ENCODE peak calls at places on chromosomes 6 and 20, in ten cellular contexts. One of them, this sample, is unnamed. For H3K36me3, the result is how much of the 10 kb centered on the place peaks cover.

GRCh38 chr6:39849764-39850163 is 57.6 kb downstream of the DAAM2 start:
- DNase-seq in CD8-positive, alpha-beta T cell: no peak
- DNase-seq in right atrium auricular region: no peak
- DNase-seq in esophagus squamous epithelium: no peak
- DNase-seq in psoas muscle: no peak
- DNase-seq in WERI-Rb-1: no peak
- DNase-seq in adipocyte: no peak
- DNase-seq in heart left ventricle: no peak
- DNase-seq in HCT116: no peak
- DNase-seq in adrenal gland: no peak
- DNase-seq in this sample: no peak

GRCh38 chr6:169763308-169763707 is 11.9 kb downstream of the ERMARD start:
- DNase-seq in psoas muscle: peak
- DNase-seq in CD8-positive, alpha-beta T cell: no peak
- DNase-seq in HCT116: no peak
- DNase-seq in adipocyte: no peak
- DNase-seq in WERI-Rb-1: no peak
- DNase-seq in right atrium auricular region: no peak
- DNase-seq in esophagus squamous epithelium: no peak
- DNase-seq in heart left ventricle: no peak
- DNase-seq in adrenal gland: no peak
- DNase-seq in this sample: no peak

GRCh38 chr6:3343089-3343901 is 84.5 kb downstream of the PSMG4 start:
- DNase-seq in esophagus squamous epithelium: no peak
- DNase-seq in right atrium auricular region: no peak
- DNase-seq in adrenal gland: no peak
- DNase-seq in CD8-positive, alpha-beta T cell: no peak
- DNase-seq in WERI-Rb-1: peak
- DNase-seq in adipocyte: no peak
- DNase-seq in heart left ventricle: no peak
- DNase-seq in HCT116: no peak
- DNase-seq in psoas muscle: no peak
- DNase-seq in this sample: no peak

GRCh38 chr6:32192608-32193039 is at the start of gene GPSM3:
- DNase-seq in psoas muscle: peak
- DNase-seq in CD8-positive, alpha-beta T cell: peak
- DNase-seq in adrenal gland: no peak
- DNase-seq in HCT116: no peak
- DNase-seq in adipocyte: no peak
- DNase-seq in heart left ventricle: peak
- DNase-seq in WERI-Rb-1: no peak
- DNase-seq in esophagus squamous epithelium: no peak
- DNase-seq in right atrium auricular region: no peak
- DNase-seq in this sample: peak

GRCh38 chr6:3742076-3742425 is 9.5 kb downstream of the PXDC1 start:
- DNase-seq in CD8-positive, alpha-beta T cell: no peak
- DNase-seq in adipocyte: no peak
- DNase-seq in WERI-Rb-1: no peak
- DNase-seq in heart left ventricle: no peak
- DNase-seq in HCT116: no peak
- DNase-seq in right atrium auricular region: no peak
- DNase-seq in psoas muscle: no peak
- DNase-seq in esophagus squamous epithelium: no peak
- DNase-seq in adrenal gland: no peak
- DNase-seq in this sample: no peak

GRCh38 chr20:57787151-57787968 is 77.5 kb upstream of the PMEPA1 start:
- DNase-seq in adrenal gland: no peak
- DNase-seq in HCT116: no peak
- DNase-seq in WERI-Rb-1: no peak
- DNase-seq in right atrium auricular region: no peak
- DNase-seq in adipocyte: no peak
- DNase-seq in esophagus squamous epithelium: no peak
- DNase-seq in heart left ventricle: no peak
- DNase-seq in CD8-positive, alpha-beta T cell: no peak
- DNase-seq in psoas muscle: no peak
- DNase-seq in this sample: no peak

GRCh38 chr6:146891615-146892265 is 293.0 kb downstream of the ADGB start:
- DNase-seq in HCT116: no peak
- DNase-seq in heart left ventricle: no peak
- DNase-seq in psoas muscle: no peak
- DNase-seq in CD8-positive, alpha-beta T cell: no peak
- DNase-seq in adrenal gland: no peak
- DNase-seq in esophagus squamous epithelium: no peak
- DNase-seq in right atrium auricular region: no peak
- DNase-seq in adipocyte: no peak
- DNase-seq in WERI-Rb-1: no peak
- DNase-seq in this sample: no peak

GRCh38 chr20:33843854-33844253 is 32.7 kb downstream of the CHMP4B start:
- DNase-seq in right atrium auricular region: no peak
- DNase-seq in adipocyte: no peak
- DNase-seq in adrenal gland: no peak
- DNase-seq in heart left ventricle: no peak
- DNase-seq in WERI-Rb-1: no peak
- DNase-seq in esophagus squamous epithelium: no peak
- DNase-seq in CD8-positive, alpha-beta T cell: no peak
- DNase-seq in psoas muscle: no peak
- DNase-seq in HCT116: no peak
- DNase-seq in this sample: no peak

GRCh38 chr6:105369145-105369544 is 33.7 kb downstream of the PREP start:
- DNase-seq in adipocyte: no peak
- DNase-seq in esophagus squamous epithelium: no peak
- DNase-seq in right atrium auricular region: no peak
- DNase-seq in psoas muscle: no peak
- DNase-seq in CD8-positive, alpha-beta T cell: no peak
- DNase-seq in heart left ventricle: no peak
- DNase-seq in WERI-Rb-1: no peak
- DNase-seq in HCT116: no peak
- DNase-seq in adrenal gland: no peak
- DNase-seq in this sample: no peak
- H3K36me3 ChIP-seq in adipocyte: under half
- H3K36me3 ChIP-seq in esophagus squamous epithelium: half or more
- H3K36me3 ChIP-seq in right atrium auricular region: under half
- H3K36me3 ChIP-seq in psoas muscle: half or more
- H3K36me3 ChIP-seq in CD8-positive, alpha-beta T cell: under half
- H3K36me3 ChIP-seq in heart left ventricle: under half
- H3K36me3 ChIP-seq in WERI-Rb-1: under half
- H3K36me3 ChIP-seq in HCT116: under half
- H3K36me3 ChIP-seq in adrenal gland: under half
- H3K36me3 ChIP-seq in this sample: under half

GRCh38 chr20:18144541-18145099 is 7.0 kb downstream of the KAT14 start:
- DNase-seq in adipocyte: no peak
- DNase-seq in adrenal gland: no peak
- DNase-seq in esophagus squamous epithelium: no peak
- DNase-seq in psoas muscle: no peak
- DNase-seq in right atrium auricular region: no peak
- DNase-seq in CD8-positive, alpha-beta T cell: no peak
- DNase-seq in heart left ventricle: no peak
- DNase-seq in WERI-Rb-1: no peak
- DNase-seq in HCT116: peak
- DNase-seq in this sample: peak

GRCh38 chr20:18137412-18138265 is at the start of the genes KAT14 and PET117:
- DNase-seq in CD8-positive, alpha-beta T cell: peak
- DNase-seq in psoas muscle: peak
- DNase-seq in adrenal gland: peak
- DNase-seq in HCT116: peak
- DNase-seq in adipocyte: peak
- DNase-seq in esophagus squamous epithelium: peak
- DNase-seq in heart left ventricle: peak
- DNase-seq in WERI-Rb-1: peak
- DNase-seq in right atrium auricular region: peak
- DNase-seq in this sample: peak

GRCh38 chr20:18138639-18139583 is 1.2 kb downstream of the KAT14 start:
- DNase-seq in heart left ventricle: no peak
- DNase-seq in adrenal gland: no peak
- DNase-seq in HCT116: no peak
- DNase-seq in right atrium auricular region: no peak
- DNase-seq in psoas muscle: no peak
- DNase-seq in esophagus squamous epithelium: no peak
- DNase-seq in adipocyte: peak
- DNase-seq in WERI-Rb-1: no peak
- DNase-seq in CD8-positive, alpha-beta T cell: no peak
- DNase-seq in this sample: no peak

GRCh38 chr20:18138266-18138582 is 561 bp downstream of the KAT14 start:
- DNase-seq in adipocyte: no peak
- DNase-seq in HCT116: no peak
- DNase-seq in adrenal gland: no peak
- DNase-seq in esophagus squamous epithelium: no peak
- DNase-seq in WERI-Rb-1: no peak
- DNase-seq in psoas muscle: no peak
- DNase-seq in right atrium auricular region: no peak
- DNase-seq in CD8-positive, alpha-beta T cell: no peak
- DNase-seq in heart left ventricle: no peak
- DNase-seq in this sample: no peak

DNA sequence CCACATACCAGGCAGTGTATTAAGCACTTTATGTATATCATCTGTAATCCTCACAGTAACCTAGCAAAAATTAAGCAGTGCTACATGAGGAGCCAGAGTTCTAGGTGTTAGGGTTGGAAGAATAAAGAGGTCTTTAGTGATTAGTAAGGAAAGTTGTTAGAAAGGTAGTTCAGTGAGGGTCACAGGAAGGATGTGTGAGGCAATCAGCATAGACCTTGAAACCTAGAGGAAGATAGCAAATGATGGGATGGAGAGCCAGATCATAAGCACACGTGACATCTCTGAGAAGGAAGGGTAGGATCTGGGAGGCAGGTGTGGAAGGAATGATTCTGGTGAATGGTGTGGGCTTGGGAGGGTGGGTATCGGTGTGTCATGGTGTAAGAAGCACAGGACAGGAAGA is 2.2 kb downstream of the KAT14 start:
- DNase-seq in adrenal gland: no peak
- DNase-seq in psoas muscle: no peak
- DNase-seq in heart left ventricle: no peak
- DNase-seq in HCT116: no peak
- DNase-seq in esophagus squamous epithelium: no peak
- DNase-seq in CD8-positive, alpha-beta T cell: no peak
- DNase-seq in right atrium auricular region: no peak
- DNase-seq in WERI-Rb-1: no peak
- DNase-seq in adipocyte: no peak
- DNase-seq in this sample: no peak
- H3K4me3 ChIP-seq in adrenal gland: no peak
- H3K4me3 ChIP-seq in psoas muscle: no peak
- H3K4me3 ChIP-seq in heart left ventricle: no peak
- H3K4me3 ChIP-seq in HCT116: no peak
- H3K4me3 ChIP-seq in esophagus squamous epithelium: no peak
- H3K4me3 ChIP-seq in CD8-positive, alpha-beta T cell: no peak
- H3K4me3 ChIP-seq in right atrium auricular region: no peak
- H3K4me3 ChIP-seq in WERI-Rb-1: no peak
- H3K4me3 ChIP-seq in adipocyte: no peak
- H3K4me3 ChIP-seq in this sample: no peak

GRCh38 chr6:150936021-150936555 is 70.6 kb downstream of the MTHFD1L start:
- DNase-seq in right atrium auricular region: no peak
- DNase-seq in heart left ventricle: no peak
- DNase-seq in psoas muscle: no peak
- DNase-seq in adrenal gland: no peak
- DNase-seq in adipocyte: no peak
- DNase-seq in WERI-Rb-1: no peak
- DNase-seq in CD8-positive, alpha-beta T cell: no peak
- DNase-seq in HCT116: no peak
- DNase-seq in esophagus squamous epithelium: no peak
- DNase-seq in this sample: no peak

GRCh38 chr6:150937126-150937906 is 71.8 kb downstream of the MTHFD1L start:
- DNase-seq in heart left ventricle: no peak
- DNase-seq in psoas muscle: peak
- DNase-seq in esophagus squamous epithelium: no peak
- DNase-seq in CD8-positive, alpha-beta T cell: no peak
- DNase-seq in adipocyte: no peak
- DNase-seq in HCT116: no peak
- DNase-seq in adrenal gland: no peak
- DNase-seq in WERI-Rb-1: no peak
- DNase-seq in right atrium auricular region: peak
- DNase-seq in this sample: no peak

GRCh38 chr6:150939399-150939798 is 73.9 kb downstream of the MTHFD1L start:
- DNase-seq in psoas muscle: no peak
- DNase-seq in esophagus squamous epithelium: no peak
- DNase-seq in adrenal gland: no peak
- DNase-seq in CD8-positive, alpha-beta T cell: no peak
- DNase-seq in WERI-Rb-1: no peak
- DNase-seq in HCT116: no peak
- DNase-seq in heart left ventricle: no peak
- DNase-seq in right atrium auricular region: no peak
- DNase-seq in adipocyte: no peak
- DNase-seq in this sample: peak

GRCh38 chr6:150940951-150941350 is 75.4 kb downstream of the MTHFD1L start:
- DNase-seq in adipocyte: peak
- DNase-seq in adrenal gland: no peak
- DNase-seq in psoas muscle: no peak
- DNase-seq in WERI-Rb-1: no peak
- DNase-seq in HCT116: no peak
- DNase-seq in esophagus squamous epithelium: no peak
- DNase-seq in right atrium auricular region: no peak
- DNase-seq in heart left ventricle: no peak
- DNase-seq in CD8-positive, alpha-beta T cell: no peak
- DNase-seq in this sample: no peak
- H3K36me3 ChIP-seq in adipocyte: under half
- H3K36me3 ChIP-seq in adrenal gland: under half
- H3K36me3 ChIP-seq in psoas muscle: under half
- H3K36me3 ChIP-seq in WERI-Rb-1: under half
- H3K36me3 ChIP-seq in HCT116: under half
- H3K36me3 ChIP-seq in esophagus squamous epithelium: under half
- H3K36me3 ChIP-seq in right atrium auricular region: under half
- H3K36me3 ChIP-seq in heart left ventricle: under half
- H3K36me3 ChIP-seq in CD8-positive, alpha-beta T cell: under half
- H3K36me3 ChIP-seq in this sample: under half

GRCh38 chr20:54844346-54844745 is 369.0 kb downstream of the DOK5 start:
- DNase-seq in adipocyte: no peak
- DNase-seq in psoas muscle: no peak
- DNase-seq in esophagus squamous epithelium: no peak
- DNase-seq in heart left ventricle: no peak
- DNase-seq in adrenal gland: no peak
- DNase-seq in WERI-Rb-1: no peak
- DNase-seq in right atrium auricular region: no peak
- DNase-seq in CD8-positive, alpha-beta T cell: no peak
- DNase-seq in HCT116: no peak
- DNase-seq in this sample: no peak

GRCh38 chr20:54846948-54847347 is 371.6 kb downstream of the DOK5 start:
- DNase-seq in adrenal gland: no peak
- DNase-seq in adipocyte: no peak
- DNase-seq in CD8-positive, alpha-beta T cell: no peak
- DNase-seq in right atrium auricular region: no peak
- DNase-seq in HCT116: no peak
- DNase-seq in esophagus squamous epithelium: no peak
- DNase-seq in heart left ventricle: no peak
- DNase-seq in WERI-Rb-1: no peak
- DNase-seq in psoas muscle: no peak
- DNase-seq in this sample: no peak

GRCh38 chr20:54848262-54848661 is 372.9 kb downstream of the DOK5 start:
- DNase-seq in psoas muscle: no peak
- DNase-seq in HCT116: no peak
- DNase-seq in heart left ventricle: no peak
- DNase-seq in right atrium auricular region: no peak
- DNase-seq in adrenal gland: no peak
- DNase-seq in adipocyte: no peak
- DNase-seq in CD8-positive, alpha-beta T cell: no peak
- DNase-seq in esophagus squamous epithelium: no peak
- DNase-seq in WERI-Rb-1: no peak
- DNase-seq in this sample: no peak

GRCh38 chr20:54848984-54849538 is 373.7 kb downstream of the DOK5 start:
- DNase-seq in right atrium auricular region: no peak
- DNase-seq in adipocyte: no peak
- DNase-seq in CD8-positive, alpha-beta T cell: no peak
- DNase-seq in heart left ventricle: no peak
- DNase-seq in WERI-Rb-1: no peak
- DNase-seq in psoas muscle: no peak
- DNase-seq in HCT116: no peak
- DNase-seq in adrenal gland: no peak
- DNase-seq in esophagus squamous epithelium: no peak
- DNase-seq in this sample: no peak

DNA sequence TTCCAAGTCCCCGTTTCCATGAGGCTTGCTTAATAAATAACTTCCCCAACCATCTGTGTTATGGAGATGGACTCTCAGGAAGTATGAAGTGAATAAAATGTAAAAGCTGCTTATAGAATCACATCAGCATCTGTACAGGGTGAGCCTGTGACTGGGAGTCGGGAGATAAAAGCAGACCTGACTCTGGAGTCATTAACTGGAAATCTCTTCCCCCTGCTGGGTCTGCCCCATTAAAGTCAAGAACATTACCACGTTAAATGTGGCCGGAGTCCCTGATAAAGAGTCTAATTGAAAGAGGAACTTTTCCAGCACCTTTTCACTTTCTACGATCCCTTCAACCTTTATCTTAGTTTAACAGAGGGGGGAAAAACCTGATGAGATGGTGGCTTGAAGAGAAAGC is 368.5 kb downstream of the DOK5 start:
- DNase-seq in heart left ventricle: no peak
- DNase-seq in adrenal gland: no peak
- DNase-seq in psoas muscle: no peak
- DNase-seq in right atrium auricular region: no peak
- DNase-seq in esophagus squamous epithelium: no peak
- DNase-seq in HCT116: no peak
- DNase-seq in adipocyte: no peak
- DNase-seq in WERI-Rb-1: no peak
- DNase-seq in CD8-positive, alpha-beta T cell: no peak
- DNase-seq in this sample: no peak
- H3K4me3 ChIP-seq in heart left ventricle: no peak
- H3K4me3 ChIP-seq in adrenal gland: no peak
- H3K4me3 ChIP-seq in psoas muscle: no peak
- H3K4me3 ChIP-seq in right atrium auricular region: no peak
- H3K4me3 ChIP-seq in esophagus squamous epithelium: no peak
- H3K4me3 ChIP-seq in HCT116: no peak
- H3K4me3 ChIP-seq in adipocyte: no peak
- H3K4me3 ChIP-seq in WERI-Rb-1: no peak
- H3K4me3 ChIP-seq in CD8-positive, alpha-beta T cell: no peak
- H3K4me3 ChIP-seq in this sample: no peak

This sample was measured in bronchial epithelial cell.